ENCODE peak calls at places on chromosomes 3 and 15, in eight cellular contexts. S is hepatocyte, R is esophagus muscularis mucosa, Q is HepG2, O is IMR-90, I is heart right ventricle, W is psoas muscle, V is suprapubic skin. Y is an unnamed sample.

GRCh38 chr3:118977671-118978392 is 56.8 kb downstream of the IGSF11 start:
- DNase-seq in S (no peak), R (no peak), Q (no peak), O (no peak), I (no peak), W (peak; percentile 42), V (no peak), Y (no peak)

GRCh38 chr15:49627407-49627877 is 6.6 kb downstream of the DTWD1 start:
- DNase-seq in S (no peak), R (no peak), Q (peak; percentile 30), O (peak; percentile 96), I (no peak), W (no peak), V (no peak), Y (peak; percentile 74)

GRCh38 chr3:187777331-187778046 is 32.2 kb upstream of the BCL6 start:
- DNase-seq in S (no peak), R (no peak), Q (no peak), O (peak; percentile 27), I (no peak), W (no peak), V (no peak), Y (peak; percentile 96)

GRCh38 chr3:124854027-124854426 is 33.1 kb downstream of the ITGB5 start:
- DNase-seq in S (no peak), R (no peak), Q (no peak), O (peak; percentile 87), I (no peak), W (no peak), V (no peak), Y (no peak)

GRCh38 chr15:86236721-86237121 is 157.1 kb downstream of the AGBL1 start:
- DNase-seq in S (no peak), R (no peak), Q (no peak), O (no peak), I (no peak), W (no peak), V (no peak), Y (no peak)

GRCh38 chr15:62124176-62124952 is 40.7 kb downstream of the C2CD4B start:
- DNase-seq in S (no peak), R (peak; percentile 5), Q (peak; percentile 49), O (peak; percentile 20), I (no peak), W (no peak), V (no peak), Y (no peak)

GRCh38 chr15:36879568-36880225 is 220.7 kb downstream of the MEIS2 start:
- DNase-seq in S (no peak), R (no peak), Q (no peak), O (no peak), I (no peak), W (no peak), V (no peak), Y (no peak)

GRCh38 chr3:62439978-62440377 is 66.6 kb upstream of the FEZF2 start:
- DNase-seq in S (no peak), R (no peak), Q (no peak), O (no peak), I (no peak), W (no peak), V (no peak), Y (no peak)

GRCh38 chr15:78006567-78007205 is 70.8 kb downstream of the TBC1D2B start:
- DNase-seq in S (no peak), R (no peak), Q (no peak), O (no peak), I (peak; percentile 46), W (peak; percentile 71), V (no peak), Y (no peak)

GRCh38 chr15:58292761-58293175 is 139.0 kb upstream of the LIPC start:
- DNase-seq in S (no peak), R (no peak), Q (no peak), O (peak; percentile 28), I (no peak), W (no peak), V (no peak), Y (no peak)

GRCh38 chr15:67720556-67721175 is 104.6 kb upstream of the SKOR1 start:
- DNase-seq in S (no peak), R (no peak), Q (no peak), O (no peak), I (no peak), W (no peak), V (no peak), Y (no peak)

GRCh38 chr3:38542401-38543298 is 46.5 kb downstream of the EXOG start:
- DNase-seq in S (no peak), R (no peak), Q (no peak), O (peak; percentile 25), I (no peak), W (peak; percentile 74), V (peak; percentile 49), Y (no peak)

GRCh38 chr3:53137835-53138446 is 7.7 kb upstream of the RFT1 start:
- DNase-seq in S (no peak), R (no peak), Q (no peak), O (peak; percentile 50), I (no peak), W (no peak), V (no peak), Y (peak; percentile 64)

GRCh38 chr3:55485208-55485791 is 1.8 kb downstream of the WNT5A start:
- DNase-seq in S (peak; percentile 94), R (no peak), Q (peak; percentile 24), O (peak; percentile 88), I (peak; percentile 68), W (peak; percentile 91), V (no peak), Y (no peak)

GRCh38 chr15:66831801-66832390 is 129.9 kb downstream of the SMAD6 start:
- DNase-seq in S (no peak), R (no peak), Q (no peak), O (no peak), I (no peak), W (no peak), V (peak; percentile 44), Y (no peak)

GRCh38 chr3:134619884-134620445 is 30.9 kb downstream of the KY start:
- DNase-seq in S (no peak), R (no peak), Q (no peak), O (no peak), I (no peak), W (no peak), V (no peak), Y (no peak)

GRCh38 chr3:190024912-190025311 is 95.8 kb downstream of the P3H2 start:
- DNase-seq in S (no peak), R (no peak), Q (no peak), O (peak; percentile 77), I (no peak), W (no peak), V (no peak), Y (no peak)

GRCh38 chr3:155079795-155080546 is at the start of gene MME:
- DNase-seq in S (peak; percentile 74), R (no peak), Q (no peak), O (peak; percentile 73), I (peak; percentile 6), W (peak; percentile 81), V (no peak), Y (peak; percentile 34)

GRCh38 chr15:69523010-69524001 is 70.7 kb downstream of the RPLP1 start:
- DNase-seq in S (peak; percentile 88), R (no peak), Q (peak; percentile 38), O (peak; percentile 72), I (peak; percentile 71), W (peak; percentile 84), V (peak; percentile 82), Y (peak; percentile 40)

GRCh38 chr3:66418432-66419052 is 82.3 kb downstream of the LRIG1 start:
- DNase-seq in S (no peak), R (no peak), Q (no peak), O (no peak), I (no peak), W (peak; percentile 86), V (no peak), Y (no peak)

GRCh38 chr3:125683067-125683844 is 88.0 kb upstream of the OSBPL11 start:
- DNase-seq in S (no peak), R (no peak), Q (no peak), O (no peak), I (peak; percentile 30), W (no peak), V (no peak), Y (no peak)

DNA sequence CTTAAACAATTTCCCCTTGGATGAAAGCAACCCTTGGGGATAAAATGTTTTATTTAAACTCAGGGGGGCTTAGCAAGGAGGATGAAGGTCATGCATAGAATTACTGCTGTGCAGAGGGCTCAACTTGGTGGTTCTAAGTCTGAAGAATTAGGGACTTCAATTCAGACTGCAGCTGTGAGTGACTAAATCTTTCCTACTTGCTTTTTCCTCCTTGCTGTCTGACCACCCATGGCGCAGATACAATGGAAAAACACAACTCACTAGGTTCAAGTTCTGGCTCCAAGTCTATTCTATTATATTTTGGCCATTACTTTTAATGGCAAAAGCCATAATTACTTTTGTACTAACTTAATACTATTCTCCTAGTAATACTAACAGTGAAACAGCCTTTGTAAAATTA is 594.6 kb downstream of the NTRK3 start:
- DNase-seq in S (no peak), R (no peak), Q (no peak), O (no peak), I (no peak), W (no peak), V (no peak), Y (no peak)
- H3K27ac ChIP-seq in S (no peak overlapping the region), R (no peak overlapping the region), Q (no peak overlapping the region), O (no peak overlapping the region), I (no peak overlapping the region), W (no peak overlapping the region), V (no peak overlapping the region), Y (no peak overlapping the region)

GRCh38 chr15:88234711-88235110 is 21.8 kb downstream of the NTRK3 start:
- DNase-seq in S (no peak), R (no peak), Q (no peak), O (no peak), I (no peak), W (no peak), V (no peak), Y (no peak)
- TF ChIP-seq CTCF in S (no peak), R (no peak), Q (no peak), O (no peak), I (no peak), W (no peak), V (no peak), Y (no peak)

DNA sequence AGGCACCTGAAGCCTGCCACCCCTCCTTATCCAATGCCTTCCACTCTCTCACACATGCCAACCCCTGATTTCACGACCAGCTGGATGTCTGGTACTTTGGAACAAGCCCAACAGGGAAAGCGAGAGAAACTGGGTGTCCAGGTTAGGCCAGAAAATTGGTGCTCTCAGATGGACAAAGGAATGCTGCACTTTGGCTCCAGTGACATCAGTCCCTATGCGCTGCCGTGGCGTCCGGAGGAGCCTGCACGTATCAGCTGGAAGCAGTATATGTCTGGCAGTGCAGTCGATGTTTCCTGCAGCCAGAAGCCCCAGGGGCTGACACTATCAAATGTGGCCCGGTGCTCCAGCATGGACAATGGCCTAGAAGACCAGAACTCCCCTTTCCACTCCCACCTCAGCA is 45.2 kb downstream of the CDAN1 start:
- DNase-seq in S (no peak), R (no peak), Q (no peak), O (no peak), I (no peak), W (no peak), V (no peak), Y (no peak)
- H3K36me3 ChIP-seq in S (no peaks in the 10 kb centered on the region), R (peaks cover 90% of the 10 kb centered on the region), Q (peaks cover 4% of the 10 kb centered on the region), O (peaks cover 31% of the 10 kb centered on the region), I (peaks cover 73% of the 10 kb centered on the region), W (no peaks in the 10 kb centered on the region), V (peaks cover 46% of the 10 kb centered on the region), Y (no peaks in the 10 kb centered on the region)

DNA sequence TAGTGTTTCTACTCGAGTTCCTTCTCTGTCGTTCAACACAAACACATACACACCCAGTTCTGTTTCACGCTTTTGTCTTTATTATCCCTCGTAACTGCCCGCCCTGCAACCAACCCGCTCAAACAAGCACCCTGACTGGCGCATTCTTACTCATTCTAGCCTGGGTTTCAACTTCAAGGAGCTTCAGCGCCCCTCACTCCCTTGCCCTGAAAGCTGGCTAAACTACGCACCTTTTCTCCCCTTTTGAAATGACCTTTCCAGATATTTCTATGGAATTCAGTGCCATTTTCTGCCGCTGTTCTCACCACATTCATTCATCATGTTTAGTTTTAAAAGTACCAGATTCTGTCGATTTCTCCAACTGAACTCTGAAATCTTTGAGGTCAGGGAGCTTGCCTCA is 654 bp upstream of the MFSD1 start:
- DNase-seq in S (peak; percentile 28), R (no peak), Q (no peak), O (no peak), I (no peak), W (no peak), V (no peak), Y (peak; percentile 9)
- H3K27ac ChIP-seq in S (peak overlapping the region; percentile 92), R (peak overlapping the region; percentile 85), Q (peak overlapping the region; percentile 28), O (no peak overlapping the region), I (peak overlapping the region; percentile 83), W (peak overlapping the region; percentile 92), V (peak overlapping the region; percentile 89), Y (no peak overlapping the region)

Y was measured in PC-9.